ENCODE peak calls at places on chromosome 12, in ten cellular contexts. N is HFF-Myc, X is tibial artery, T is IMR-90, O is tibial nerve, L is epithelial cell of esophagus, M is cardiac fibroblast, I is left ventricle myocardium inferior, A is endodermal cell, J is dorsolateral prefrontal cortex. D is an unnamed sample.

GRCh38 chr12:124517260-124518050 is 50.0 kb downstream of the NCOR2 start:
- DNase-seq in N (no peak), X (peak), T (peak), O (peak), L (peak), M (peak), I (peak), A (no peak), J (no peak), D (peak)

GRCh38 chr12:64085154-64085553 is 136.9 kb downstream of the KICS2 start:
- DNase-seq in N (no peak), X (no peak), T (no peak), O (no peak), L (no peak), M (no peak), I (no peak), A (no peak), J (no peak), D (no peak)

GRCh38 chr12:127677537-127678131 is 589.3 kb upstream of the TMEM132C start:
- DNase-seq in N (peak), X (peak), T (peak), O (peak), L (peak), M (peak), I (peak), A (peak), J (peak), D (peak)

GRCh38 chr12:93664573-93665138 is 12.5 kb upstream of the CRADD start:
- DNase-seq in N (no peak), X (no peak), T (peak), O (no peak), L (peak), M (no peak), I (no peak), A (no peak), J (no peak), D (no peak)

GRCh38 chr12:16062611-16063010 is 151.5 kb downstream of the DERA start:
- DNase-seq in N (no peak), X (no peak), T (no peak), O (no peak), L (peak), M (peak), I (no peak), A (no peak), J (no peak), D (no peak)

GRCh38 chr12:54017027-54017788 is 8.4 kb downstream of the HOXC8 start:
- DNase-seq in N (no peak), X (no peak), T (no peak), O (no peak), L (no peak), M (no peak), I (no peak), A (peak), J (no peak), D (peak)

GRCh38 chr12:107845980-107846659 is 71.6 kb downstream of the ASCL4 start:
- DNase-seq in N (no peak), X (no peak), T (no peak), O (no peak), L (peak), M (no peak), I (no peak), A (peak), J (no peak), D (no peak)

GRCh38 chr12:92070054-92070863 is 75.4 kb downstream of the BTG1 start:
- DNase-seq in N (no peak), X (no peak), T (no peak), O (no peak), L (no peak), M (no peak), I (no peak), A (no peak), J (no peak), D (no peak)

GRCh38 chr12:12172106-12172511 is 94.7 kb downstream of the LRP6 start:
- DNase-seq in N (peak), X (no peak), T (peak), O (no peak), L (peak), M (peak), I (no peak), A (no peak), J (no peak), D (no peak)

GRCh38 chr12:81077686-81078441 is at the start of gene ACSS3:
- DNase-seq in N (no peak), X (peak), T (no peak), O (peak), L (peak), M (peak), I (peak), A (peak), J (no peak), D (peak)

GRCh38 chr12:81080431-81080983 is 2.6 kb downstream of the ACSS3 start:
- DNase-seq in N (no peak), X (no peak), T (peak), O (no peak), L (no peak), M (peak), I (no peak), A (no peak), J (no peak), D (no peak)

GRCh38 chr12:81078469-81079196 is 754 bp downstream of the ACSS3 start:
- DNase-seq in N (peak), X (peak), T (peak), O (peak), L (peak), M (peak), I (no peak), A (peak), J (no peak), D (no peak)

GRCh38 chr12:81077329-81077685 is 572 bp upstream of the ACSS3 start:
- DNase-seq in N (no peak), X (no peak), T (no peak), O (peak), L (no peak), M (peak), I (peak), A (peak), J (no peak), D (peak)

DNA sequence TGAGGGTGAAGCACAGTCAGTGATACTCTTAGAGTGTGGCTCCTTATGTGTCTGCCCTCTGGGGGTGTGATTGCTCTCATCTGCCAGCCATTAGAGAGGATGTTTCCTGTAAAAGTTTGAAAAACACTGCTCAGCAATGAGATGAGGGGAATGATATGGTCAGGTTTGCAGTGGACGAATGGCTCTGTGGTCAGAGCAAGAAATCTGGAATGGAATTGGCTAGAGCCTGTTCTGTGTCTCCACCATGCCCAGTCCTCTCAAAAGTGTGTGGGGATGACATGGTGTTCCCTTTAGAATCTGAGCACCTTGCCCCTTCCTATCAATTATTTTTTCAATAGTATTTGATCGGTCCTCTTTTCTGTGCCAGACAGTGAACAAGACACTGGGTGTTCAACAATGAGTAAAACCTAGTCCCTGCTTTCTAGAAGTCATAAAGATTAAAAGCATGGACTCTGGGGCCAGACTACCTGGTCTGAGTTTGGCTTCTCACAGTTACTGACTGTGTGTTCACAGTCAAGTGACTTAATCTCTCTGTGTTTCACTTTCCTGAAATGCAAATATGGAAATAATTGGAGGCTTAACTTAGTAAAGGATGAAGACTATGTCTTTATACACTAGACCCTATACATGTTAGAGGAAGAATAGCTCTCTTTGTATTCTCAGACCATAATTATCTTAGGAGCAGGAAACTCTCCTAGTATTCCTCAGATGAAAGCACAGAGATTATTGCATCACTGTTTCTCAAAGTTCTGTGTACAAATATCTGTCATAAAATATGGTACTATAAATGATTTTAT is 1.6 kb downstream of the ACSS3 start:
- DNase-seq in N (no peak), X (no peak), T (no peak), O (no peak), L (no peak), M (no peak), I (no peak), A (no peak), J (no peak), D (no peak)
- H3K4me3 ChIP-seq in N (no peak), X (peak), T (no peak), O (peak), L (no peak), M (no peak), I (peak), A (peak), J (peak), D (peak)

GRCh38 chr12:9649532-9649940 is 20.0 kb upstream of the CLEC2D start:
- DNase-seq in N (no peak), X (no peak), T (no peak), O (no peak), L (peak), M (no peak), I (no peak), A (peak), J (no peak), D (no peak)

GRCh38 chr12:9651265-9651729 is 18.2 kb upstream of the CLEC2D start:
- DNase-seq in N (no peak), X (no peak), T (peak), O (no peak), L (peak), M (peak), I (no peak), A (no peak), J (no peak), D (no peak)

GRCh38 chr12:9646794-9647622 is 22.5 kb upstream of the CLEC2D start:
- DNase-seq in N (no peak), X (no peak), T (peak), O (no peak), L (peak), M (peak), I (no peak), A (peak), J (no peak), D (no peak)

GRCh38 chr12:9648701-9649531 is 20.6 kb upstream of the CLEC2D start:
- DNase-seq in N (no peak), X (no peak), T (peak), O (no peak), L (peak), M (no peak), I (no peak), A (no peak), J (no peak), D (no peak)

GRCh38 chr12:9647825-9648700 is 21.4 kb upstream of the CLEC2D start:
- DNase-seq in N (no peak), X (peak), T (peak), O (peak), L (peak), M (peak), I (peak), A (peak), J (peak), D (peak)
- TF ChIP-seq CTCF in N (no peak), X (no peak), T (no peak), O (no peak), L (peak), M (peak), I (no peak), A (peak), J (no peak), D (no peak)

GRCh38 chr12:23630524-23630923 is 318.9 kb downstream of the SOX5 start:
- DNase-seq in N (no peak), X (no peak), T (no peak), O (no peak), L (no peak), M (no peak), I (no peak), A (no peak), J (no peak), D (no peak)
- H3K4me3 ChIP-seq in N (no peak), X (no peak), T (no peak), O (no peak), L (no peak), M (no peak), I (no peak), A (no peak), J (no peak), D (no peak)

DNA sequence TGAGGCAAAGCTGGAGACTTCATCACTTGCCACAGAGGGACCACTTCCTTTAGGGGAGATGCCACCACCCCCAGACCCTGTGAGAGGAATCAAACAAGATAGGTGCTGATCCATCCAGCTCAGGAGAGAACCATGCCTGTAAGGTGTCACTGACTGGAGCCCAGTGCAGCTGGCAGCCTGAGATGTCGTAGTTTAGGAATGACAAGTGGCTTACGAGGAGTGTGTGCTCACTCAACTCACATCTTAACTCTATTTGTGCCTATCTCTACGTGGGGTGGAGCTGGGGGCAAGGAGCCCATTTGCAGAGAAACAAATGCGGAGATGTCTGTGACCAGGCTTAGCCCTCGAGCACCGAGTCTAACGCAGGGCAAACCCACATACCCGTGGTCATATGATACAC is 25.8 kb downstream of the CHFR start:
- DNase-seq in N (no peak), X (no peak), T (no peak), O (no peak), L (no peak), M (no peak), I (no peak), A (no peak), J (no peak), D (no peak)
- TF ChIP-seq CTCF in N (no peak), X (no peak), T (no peak), O (no peak), L (no peak), M (no peak), I (no peak), A (no peak), J (no peak), D (no peak)

DNA sequence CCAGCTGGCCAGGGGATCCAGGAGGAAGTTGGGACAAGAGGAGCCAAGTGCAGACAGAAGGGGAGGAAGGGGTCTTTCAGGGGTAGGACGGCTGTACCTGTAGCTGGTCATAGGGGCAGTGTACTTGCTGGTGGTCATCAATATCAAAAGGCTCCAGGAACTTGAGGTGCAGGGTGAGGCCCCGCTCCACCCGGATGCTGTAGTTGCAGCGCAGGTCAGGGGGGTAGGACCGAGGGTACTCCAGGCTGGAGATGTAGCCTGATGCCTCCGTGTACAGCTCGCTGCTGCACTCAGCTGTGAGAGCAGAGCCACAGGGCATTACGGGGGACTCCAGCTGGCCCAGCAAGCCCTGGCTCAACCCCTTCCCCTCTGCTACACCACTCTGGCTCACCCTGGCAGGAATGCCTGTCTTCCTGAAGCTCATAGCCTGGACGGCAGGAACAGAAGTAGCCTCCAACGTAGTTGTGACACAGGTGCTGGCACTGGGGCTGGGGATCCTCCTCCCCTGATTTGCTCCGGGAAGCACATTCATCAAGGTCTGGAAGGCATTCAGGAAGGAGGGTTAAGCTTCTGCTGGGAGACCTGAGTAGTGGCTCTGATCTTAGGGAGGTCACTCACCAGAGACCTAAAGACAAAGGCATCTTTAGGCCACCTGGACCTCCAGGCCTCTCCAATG is 2.9 kb downstream of the C1R start:
- DNase-seq in N (no peak), X (no peak), T (no peak), O (no peak), L (no peak), M (no peak), I (peak), A (no peak), J (no peak), D (no peak)
- H3K4me3 ChIP-seq in N (no peak), X (no peak), T (no peak), O (no peak), L (no peak), M (no peak), I (peak), A (no peak), J (no peak), D (no peak)

GRCh38 chr12:118606690-118607089 is 230.3 kb downstream of the SUDS3 start:
- DNase-seq in N (no peak), X (no peak), T (no peak), O (no peak), L (no peak), M (no peak), I (no peak), A (no peak), J (no peak), D (no peak)
- TF ChIP-seq CTCF in N (no peak), X (no peak), T (no peak), O (no peak), L (no peak), M (no peak), I (no peak), A (no peak), J (no peak), D (no peak)

GRCh38 chr12:32272465-32272864 is 126.9 kb upstream of the FGD4 start:
- DNase-seq in N (no peak), X (no peak), T (no peak), O (no peak), L (no peak), M (no peak), I (no peak), A (no peak), J (no peak), D (no peak)

GRCh38 chr12:32273063-32273521 is 126.3 kb upstream of the FGD4 start:
- DNase-seq in N (no peak), X (no peak), T (peak), O (no peak), L (peak), M (no peak), I (no peak), A (no peak), J (no peak), D (no peak)

GRCh38 chr12:32274665-32275064 is 124.7 kb upstream of the FGD4 start:
- DNase-seq in N (no peak), X (no peak), T (no peak), O (no peak), L (no peak), M (no peak), I (no peak), A (no peak), J (no peak), D (no peak)

GRCh38 chr12:32270818-32271710 is 128.3 kb upstream of the FGD4 start:
- DNase-seq in N (peak), X (no peak), T (peak), O (no peak), L (peak), M (peak), I (no peak), A (peak), J (no peak), D (no peak)

DNA sequence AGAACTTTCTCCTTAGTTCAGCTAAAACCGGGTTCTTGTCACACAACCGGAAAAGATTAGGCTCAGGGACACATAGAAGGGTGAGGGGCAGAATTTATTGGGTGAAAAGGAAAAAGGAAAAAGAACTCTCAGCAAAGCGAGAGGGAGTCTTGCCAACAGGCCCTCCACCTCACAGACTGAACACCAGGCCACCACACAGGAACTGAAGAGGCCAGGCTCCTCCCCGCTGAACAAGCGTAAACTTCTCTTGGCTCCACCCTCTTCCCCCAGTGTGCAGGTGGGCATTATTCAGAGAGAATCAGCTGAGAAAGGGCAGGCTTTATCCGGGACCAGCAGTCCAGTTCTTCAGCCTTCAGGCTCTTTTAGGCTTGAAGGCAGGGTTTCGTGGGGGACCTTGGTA is 125.6 kb upstream of the FGD4 start:
- DNase-seq in N (no peak), X (no peak), T (no peak), O (no peak), L (no peak), M (no peak), I (peak), A (peak), J (no peak), D (no peak)
- H3K4me3 ChIP-seq in N (no peak), X (no peak), T (no peak), O (no peak), L (no peak), M (no peak), I (no peak), A (peak), J (no peak), D (no peak)

DNA sequence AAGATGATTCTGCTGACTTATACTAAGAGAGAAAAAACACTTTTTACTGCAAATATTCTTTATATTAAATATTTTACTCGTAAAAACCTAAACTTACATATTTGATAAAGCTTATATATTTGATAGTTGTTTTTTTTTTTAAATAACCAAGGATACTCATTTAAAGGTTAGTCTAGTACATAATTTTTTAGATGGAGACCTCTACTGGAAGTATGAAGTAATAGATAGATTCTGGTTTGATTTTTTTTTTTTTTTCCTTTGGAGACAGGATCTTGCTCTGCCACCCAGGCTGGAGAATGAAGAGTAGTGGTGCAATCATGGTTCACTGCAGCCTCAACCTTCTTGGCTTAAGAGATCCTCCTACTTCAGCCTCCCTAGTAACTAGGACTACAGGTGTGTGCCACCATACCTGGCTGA is 16.4 kb downstream of the ARID2 start:
- DNase-seq in N (no peak), X (no peak), T (peak), O (no peak), L (peak), M (peak), I (no peak), A (no peak), J (no peak), D (no peak)
- TF ChIP-seq CTCF in N (peak), X (peak), T (peak), O (no peak), L (no peak), M (peak), I (peak), A (peak), J (peak), D (peak)

DNA sequence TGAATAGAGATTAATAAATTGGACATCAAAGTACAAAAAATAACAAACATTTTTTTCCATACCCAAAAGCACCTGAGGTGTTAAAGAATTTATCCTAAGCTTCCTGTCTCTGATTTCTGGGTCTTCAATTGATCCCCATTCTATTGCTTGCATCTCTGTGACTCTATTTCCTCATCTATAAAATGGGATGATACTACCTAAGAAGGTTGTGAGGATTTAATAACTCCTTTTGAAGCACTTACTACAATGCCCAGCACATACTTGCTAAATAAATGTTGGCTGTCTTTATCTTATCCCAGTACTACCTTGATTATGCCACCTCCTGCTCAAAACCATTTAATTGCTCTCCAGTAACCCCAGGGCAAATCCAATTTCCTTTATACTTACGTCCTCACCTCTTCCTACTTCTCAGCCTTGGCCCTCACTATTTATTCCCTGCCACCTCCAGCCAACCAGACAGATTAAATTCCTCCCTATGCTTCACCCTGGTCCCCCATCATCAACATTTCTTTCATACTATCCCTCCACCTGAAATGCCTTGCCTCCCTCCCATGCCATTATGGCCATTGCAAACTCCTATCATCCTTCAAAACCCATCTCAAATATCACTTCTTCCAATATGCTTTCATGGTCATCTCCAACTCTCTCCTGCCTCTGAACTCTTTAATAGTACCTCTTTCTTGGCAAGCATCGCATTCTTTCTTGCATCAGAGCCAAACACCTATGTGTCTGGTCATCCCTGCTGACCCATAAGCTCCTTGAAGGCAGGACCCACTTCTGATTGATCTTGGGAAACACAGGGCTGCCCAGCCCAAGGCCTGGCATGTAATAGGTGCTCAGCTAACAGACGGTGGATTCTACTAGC is 7.9 kb upstream of the ASIC1 start:
- DNase-seq in N (no peak), X (no peak), T (no peak), O (no peak), L (no peak), M (no peak), I (no peak), A (no peak), J (no peak), D (no peak)
- H3K4me3 ChIP-seq in N (no peak), X (no peak), T (no peak), O (no peak), L (no peak), M (no peak), I (no peak), A (no peak), J (no peak), D (no peak)